ENCODE peak calls at places on chromosomes 3 and 15, in nine cellular contexts. L is activated CD8-positive, alpha-beta T cell treated with anti-CD3 and anti-CD28 coated beads, Interleukin-2, amount 10 ng/mL, durations not matched to agents 7 days and 5 days; U is heart right ventricle; O is sciatic nerve; E is T-helper 17 cell; H is Right ventricle myocardium inferior; I is Right ventricle myocardium superior; N is HCT116; K is natural killer cell. W is an unnamed sample.

GRCh38 chr3:160180581-160181216 is 44.5 kb upstream of the C3orf80 start:
- ATAC-seq in L (no peak), U (no peak), O (peak), E (no peak), H (no peak), I (no peak), N (no peak), K (no peak), W (no peak)

GRCh38 chr3:156160653-156161052 is 40.3 kb downstream of the KCNAB1 start:
- ATAC-seq in L (peak), U (no peak), O (no peak), E (peak), H (no peak), I (no peak), N (no peak), K (peak), W (peak)

GRCh38 chr3:160695003-160695402 is 18.0 kb downstream of the ARL14 start:
- ATAC-seq in L (no peak), U (peak), O (no peak), E (no peak), H (no peak), I (no peak), N (no peak), K (no peak), W (peak)

GRCh38 chr3:31142139-31142538 is 247.7 kb upstream of the GADL1 start:
- ATAC-seq in L (no peak), U (no peak), O (no peak), E (no peak), H (no peak), I (no peak), N (no peak), K (no peak), W (no peak)

GRCh38 chr3:50095352-50095998 is 6.8 kb downstream of the RBM5 start:
- ATAC-seq in L (no peak), U (no peak), O (no peak), E (no peak), H (no peak), I (no peak), N (no peak), K (no peak), W (no peak)

GRCh38 chr3:71414189-71414924 is 169.2 kb downstream of the FOXP1 start:
- ATAC-seq in L (no peak), U (no peak), O (no peak), E (no peak), H (no peak), I (no peak), N (no peak), K (no peak), W (no peak)

GRCh38 chr15:101500865-101501551 is 11.5 kb upstream of the PCSK6 start:
- ATAC-seq in L (no peak), U (peak), O (no peak), E (no peak), H (peak), I (peak), N (no peak), K (no peak), W (no peak)

GRCh38 chr3:108022316-108023150 is 68.3 kb downstream of the CD47 start:
- ATAC-seq in L (no peak), U (no peak), O (no peak), E (no peak), H (peak), I (peak), N (no peak), K (no peak), W (no peak)

GRCh38 chr3:38038447-38038911 is 529 bp upstream of the DLEC1 start:
- ATAC-seq in L (peak), U (no peak), O (peak), E (peak), H (no peak), I (no peak), N (no peak), K (peak), W (no peak)

GRCh38 chr3:72265661-72266370 is 480.9 kb upstream of the PROK2 start:
- ATAC-seq in L (no peak), U (no peak), O (no peak), E (no peak), H (no peak), I (no peak), N (no peak), K (no peak), W (peak)

GRCh38 chr15:25677719-25678497 is 185.2 kb downstream of the ATP10A start:
- ATAC-seq in L (no peak), U (no peak), O (no peak), E (no peak), H (peak), I (no peak), N (no peak), K (no peak), W (no peak)

GRCh38 chr3:115401298-115401697 is 222.0 kb upstream of the GAP43 start:
- ATAC-seq in L (no peak), U (no peak), O (peak), E (no peak), H (no peak), I (peak), N (no peak), K (no peak), W (no peak)

GRCh38 chr3:193231201-193231600 is 9.8 kb upstream of the PLAAT1 start:
- ATAC-seq in L (no peak), U (no peak), O (no peak), E (no peak), H (no peak), I (no peak), N (no peak), K (no peak), W (no peak)

GRCh38 chr3:86563358-86563970 is 427.5 kb downstream of the VGLL3 start:
- ATAC-seq in L (no peak), U (no peak), O (no peak), E (no peak), H (no peak), I (no peak), N (no peak), K (no peak), W (no peak)

GRCh38 chr15:77066961-77067690 is 3.8 kb downstream of the TSPAN3 start:
- ATAC-seq in L (no peak), U (no peak), O (no peak), E (no peak), H (no peak), I (no peak), N (no peak), K (no peak), W (no peak)

W was measured in stimulated activated memory B cell treated with anti-CD40 and anti-IgM and Interleukin-4, amounts not matched to agents 10 μg/mL and 1 μg/mL and 100 μg/mL, for 72 hours.